ENCODE peak calls at places on chromosomes 13 and 19, in ten cellular contexts. A, P, W, X, M, Q, K, O, E and I are unnamed samples.

GRCh38 chr13:113813749-113814434 is 50.0 kb downstream of the GAS6 start:
- DNase-seq in E (no peak), O (no peak), X (no peak), W (no peak), A (no peak), Q (no peak), P (no peak), K (no peak), M (no peak), I (no peak)

GRCh38 chr13:110317093-110317492 is 10.0 kb downstream of the COL4A2 start:
- DNase-seq in M (no peak), O (no peak), X (no peak), K (peak), Q (no peak), E (no peak), P (no peak), A (no peak), W (no peak), I (no peak)

GRCh38 chr13:99577934-99578917 is 77.0 kb downstream of the TM9SF2 start:
- DNase-seq in W (no peak), Q (no peak), K (no peak), O (no peak), E (no peak), X (no peak), A (peak), M (no peak), P (no peak), I (no peak)

GRCh38 chr19:4415352-4415751 is 12.9 kb downstream of the CHAF1A start:
- DNase-seq in A (peak), W (no peak), O (no peak), Q (no peak), K (no peak), M (peak), X (no peak), P (no peak), E (no peak), I (no peak)

GRCh38 chr13:106919638-106920037 is 351.7 kb upstream of the ARGLU1 start:
- DNase-seq in K (no peak), M (no peak), A (no peak), X (no peak), E (peak), P (no peak), W (no peak), O (no peak), Q (no peak), I (no peak)

GRCh38 chr19:335072-335471 is 9.5 kb downstream of the MIER2 start:
- DNase-seq in A (peak), P (no peak), W (no peak), E (no peak), Q (no peak), X (no peak), K (no peak), M (no peak), O (no peak), I (no peak)

GRCh38 chr19:55487884-55488687 is at the start of gene SSC5D:
- DNase-seq in Q (no peak), K (no peak), M (no peak), X (no peak), E (no peak), P (no peak), O (peak), W (no peak), A (peak), I (no peak)

GRCh38 chr13:110477711-110478245 is 83.7 kb downstream of the RAB20 start:
- DNase-seq in A (no peak), M (no peak), Q (no peak), W (no peak), K (no peak), O (no peak), E (no peak), P (no peak), X (no peak), I (no peak)

GRCh38 chr13:101065314-101065713 is 351.0 kb downstream of the NALCN start:
- DNase-seq in P (no peak), K (no peak), O (no peak), M (no peak), A (no peak), E (no peak), X (no peak), W (no peak), Q (no peak), I (no peak)

GRCh38 chr19:54207908-54208783 is 7.5 kb downstream of the RPS9 start:
- DNase-seq in Q (no peak), X (no peak), A (peak), O (peak), W (no peak), P (no peak), M (peak), K (no peak), E (peak), I (peak)

GRCh38 chr19:31338069-31338767 is 11.0 kb downstream of the TSHZ3 start:
- DNase-seq in K (peak), P (no peak), W (no peak), X (peak), O (peak), E (peak), A (peak), M (peak), Q (no peak), I (no peak)

GRCh38 chr19:45306040-45306439 is 16.6 kb downstream of the CKM start:
- DNase-seq in Q (no peak), E (no peak), P (no peak), M (no peak), X (no peak), O (no peak), A (no peak), K (no peak), W (no peak), I (no peak)

GRCh38 chr13:113358653-113359052 is 5.3 kb downstream of the GRTP1 start:
- DNase-seq in A (no peak), X (no peak), E (no peak), Q (no peak), K (peak), M (no peak), W (no peak), O (peak), P (no peak), I (no peak)

GRCh38 chr19:38784224-38784623 is 4.8 kb upstream of the LGALS7B start:
- DNase-seq in W (no peak), A (no peak), E (no peak), Q (no peak), M (no peak), O (peak), X (no peak), K (no peak), P (no peak), I (no peak)

GRCh38 chr19:48413879-48414623 is 20.6 kb downstream of the GRIN2D start:
- DNase-seq in E (no peak), Q (no peak), K (no peak), W (no peak), P (no peak), A (peak), O (peak), X (no peak), M (no peak), I (peak)

GRCh38 chr13:42137856-42138537 is 89.5 kb downstream of the DGKH start:
- DNase-seq in E (no peak), K (no peak), X (no peak), Q (no peak), A (no peak), W (no peak), P (no peak), O (peak), M (no peak), I (no peak)

GRCh38 chr13:113559061-113559460 is 25.5 kb upstream of the TFDP1 start:
- DNase-seq in K (peak), M (no peak), E (no peak), W (no peak), O (no peak), X (no peak), Q (no peak), A (peak), P (no peak), I (no peak)

GRCh38 chr13:111658150-111659100 is 338.0 kb downstream of the TEX29 start:
- DNase-seq in X (no peak), W (no peak), M (peak), Q (peak), P (peak), O (no peak), E (peak), K (no peak), A (peak), I (peak)

GRCh38 chr13:104648291-104648690 is 1582.1 kb upstream of the SLC10A2 start:
- DNase-seq in M (peak), P (peak), A (no peak), O (no peak), E (no peak), Q (no peak), X (no peak), W (no peak), K (no peak), I (no peak)

GRCh38 chr19:16316506-16316882 is 8.1 kb upstream of the KLF2 start:
- DNase-seq in K (no peak), X (no peak), P (no peak), W (no peak), A (no peak), Q (no peak), O (no peak), M (no peak), E (no peak), I (no peak)

GRCh38 chr19:35427187-35427586 is 20.9 kb upstream of the FFAR2 start:
- DNase-seq in O (no peak), W (no peak), K (no peak), Q (no peak), A (no peak), E (no peak), M (no peak), P (no peak), X (no peak), I (no peak)

GRCh38 chr19:5478241-5478924 is 23.2 kb downstream of the ZNRF4 start:
- DNase-seq in E (no peak), Q (no peak), A (peak), K (no peak), W (no peak), O (no peak), P (no peak), X (no peak), M (no peak), I (no peak)

GRCh38 chr19:19385900-19386339 is 19.6 kb upstream of the GATAD2A start:
- DNase-seq in W (no peak), X (peak), O (no peak), K (no peak), M (no peak), P (no peak), A (no peak), E (peak), Q (no peak), I (peak)

GRCh38 chr19:35090795-35091214 is 24.8 kb upstream of the FXYD3 start:
- DNase-seq in E (no peak), W (no peak), X (no peak), O (no peak), M (no peak), P (peak), K (no peak), Q (no peak), A (peak), I (peak)

GRCh38 chr13:31056650-31057275 is 104.9 kb downstream of the HSPH1 start:
- DNase-seq in M (no peak), P (no peak), E (no peak), Q (no peak), W (no peak), A (no peak), X (no peak), K (no peak), O (peak), I (no peak)

GRCh38 chr19:47419789-47420188 is 462 bp upstream of the MEIS3 start:
- DNase-seq in A (no peak), P (no peak), M (no peak), E (peak), X (no peak), Q (no peak), K (no peak), O (no peak), W (no peak), I (no peak)

GRCh38 chr13:18628428-18628827 is 553.2 kb downstream of the TUBA3C start:
- DNase-seq in O (no peak), X (no peak), K (no peak), Q (no peak), E (peak), M (no peak), P (no peak), A (no peak), W (no peak), I (no peak)

GRCh38 chr19:54415208-54415900 is at the start of gene TTYH1:
- DNase-seq in O (no peak), W (no peak), X (no peak), P (no peak), A (peak), K (no peak), M (peak), Q (no peak), E (peak), I (no peak)